ENCODE peak calls at places on chromosome 7, in nine cellular contexts. One of them, this sample, is unnamed.

GRCh38 chr7:116669769-116670168 is 2.2 kb upstream of the MET start:
- DNase-seq in mammary epithelial cell: no peak
- DNase-seq in cardiac muscle cell: no peak
- DNase-seq in LNCaP clone FGC: no peak
- DNase-seq in hepatocyte: no peak
- DNase-seq in breast epithelium: no peak
- DNase-seq in K562: no peak
- DNase-seq in upper lobe of right lung: no peak
- DNase-seq in GM23338: no peak
- DNase-seq in this sample: no peak

GRCh38 chr7:43467406-43467805 is 115.5 kb upstream of the STK17A start:
- DNase-seq in upper lobe of right lung: no peak
- DNase-seq in GM23338: no peak
- DNase-seq in hepatocyte: no peak
- DNase-seq in breast epithelium: no peak
- DNase-seq in LNCaP clone FGC: no peak
- DNase-seq in mammary epithelial cell: peak
- DNase-seq in K562: no peak
- DNase-seq in cardiac muscle cell: peak
- DNase-seq in this sample: no peak

GRCh38 chr7:128356546-128357365 is 4.7 kb downstream of the PRRT4 start:
- DNase-seq in mammary epithelial cell: no peak
- DNase-seq in GM23338: no peak
- DNase-seq in hepatocyte: no peak
- DNase-seq in LNCaP clone FGC: no peak
- DNase-seq in upper lobe of right lung: no peak
- DNase-seq in K562: no peak
- DNase-seq in cardiac muscle cell: no peak
- DNase-seq in breast epithelium: no peak
- DNase-seq in this sample: no peak

GRCh38 chr7:100090527-100091410 is 2.0 kb downstream of the COPS6 start:
- DNase-seq in GM23338: no peak
- DNase-seq in breast epithelium: no peak
- DNase-seq in upper lobe of right lung: no peak
- DNase-seq in LNCaP clone FGC: no peak
- DNase-seq in K562: no peak
- DNase-seq in hepatocyte: no peak
- DNase-seq in mammary epithelial cell: peak
- DNase-seq in cardiac muscle cell: no peak
- DNase-seq in this sample: no peak

GRCh38 chr7:90455163-90456030 is 14.0 kb upstream of the PTTG1IP2 start:
- DNase-seq in K562: peak
- DNase-seq in hepatocyte: peak
- DNase-seq in LNCaP clone FGC: peak
- DNase-seq in cardiac muscle cell: peak
- DNase-seq in breast epithelium: no peak
- DNase-seq in GM23338: peak
- DNase-seq in mammary epithelial cell: peak
- DNase-seq in upper lobe of right lung: no peak
- DNase-seq in this sample: peak

GRCh38 chr7:151249732-151250072 is 1.2 kb upstream of the SMARCD3 start:
- DNase-seq in breast epithelium: no peak
- DNase-seq in upper lobe of right lung: no peak
- DNase-seq in K562: peak
- DNase-seq in LNCaP clone FGC: no peak
- DNase-seq in mammary epithelial cell: no peak
- DNase-seq in GM23338: peak
- DNase-seq in hepatocyte: peak
- DNase-seq in cardiac muscle cell: peak
- DNase-seq in this sample: no peak

GRCh38 chr7:107130487-107131220 is 38.1 kb upstream of the HBP1 start:
- DNase-seq in hepatocyte: no peak
- DNase-seq in LNCaP clone FGC: no peak
- DNase-seq in GM23338: peak
- DNase-seq in mammary epithelial cell: no peak
- DNase-seq in breast epithelium: no peak
- DNase-seq in K562: no peak
- DNase-seq in upper lobe of right lung: no peak
- DNase-seq in cardiac muscle cell: no peak
- DNase-seq in this sample: no peak

GRCh38 chr7:778968-779451 is 51.9 kb upstream of the PRKAR1B start:
- DNase-seq in GM23338: no peak
- DNase-seq in breast epithelium: no peak
- DNase-seq in K562: no peak
- DNase-seq in cardiac muscle cell: no peak
- DNase-seq in LNCaP clone FGC: no peak
- DNase-seq in upper lobe of right lung: no peak
- DNase-seq in mammary epithelial cell: no peak
- DNase-seq in hepatocyte: no peak
- DNase-seq in this sample: no peak

GRCh38 chr7:50745336-50745735 is 37.4 kb downstream of the GRB10 start:
- DNase-seq in K562: no peak
- DNase-seq in breast epithelium: no peak
- DNase-seq in cardiac muscle cell: peak
- DNase-seq in LNCaP clone FGC: no peak
- DNase-seq in hepatocyte: no peak
- DNase-seq in mammary epithelial cell: no peak
- DNase-seq in GM23338: no peak
- DNase-seq in upper lobe of right lung: no peak
- DNase-seq in this sample: no peak

GRCh38 chr7:149823631-149824199 is 14.5 kb upstream of the ZNF862 start:
- DNase-seq in cardiac muscle cell: no peak
- DNase-seq in mammary epithelial cell: no peak
- DNase-seq in K562: no peak
- DNase-seq in LNCaP clone FGC: no peak
- DNase-seq in hepatocyte: no peak
- DNase-seq in breast epithelium: no peak
- DNase-seq in upper lobe of right lung: peak
- DNase-seq in GM23338: no peak
- DNase-seq in this sample: no peak

GRCh38 chr7:42831051-42831952 is 80.6 kb downstream of the C7orf25 start:
- DNase-seq in cardiac muscle cell: peak
- DNase-seq in upper lobe of right lung: peak
- DNase-seq in LNCaP clone FGC: peak
- DNase-seq in hepatocyte: peak
- DNase-seq in K562: no peak
- DNase-seq in mammary epithelial cell: peak
- DNase-seq in breast epithelium: no peak
- DNase-seq in GM23338: peak
- DNase-seq in this sample: peak

GRCh38 chr7:156655232-156655628 is 14.7 kb downstream of the RNF32 start:
- DNase-seq in breast epithelium: no peak
- DNase-seq in cardiac muscle cell: no peak
- DNase-seq in K562: no peak
- DNase-seq in upper lobe of right lung: no peak
- DNase-seq in mammary epithelial cell: no peak
- DNase-seq in LNCaP clone FGC: no peak
- DNase-seq in GM23338: no peak
- DNase-seq in hepatocyte: no peak
- DNase-seq in this sample: no peak

GRCh38 chr7:158824028-158824427 is 5.3 kb downstream of the ESYT2 start:
- DNase-seq in mammary epithelial cell: no peak
- DNase-seq in breast epithelium: no peak
- DNase-seq in K562: no peak
- DNase-seq in upper lobe of right lung: no peak
- DNase-seq in cardiac muscle cell: peak
- DNase-seq in GM23338: no peak
- DNase-seq in hepatocyte: no peak
- DNase-seq in LNCaP clone FGC: no peak
- DNase-seq in this sample: no peak

GRCh38 chr7:113797420-113797995 is 121.3 kb downstream of the PPP1R3A start:
- DNase-seq in upper lobe of right lung: no peak
- DNase-seq in GM23338: no peak
- DNase-seq in cardiac muscle cell: no peak
- DNase-seq in mammary epithelial cell: no peak
- DNase-seq in LNCaP clone FGC: peak
- DNase-seq in hepatocyte: no peak
- DNase-seq in breast epithelium: no peak
- DNase-seq in K562: no peak
- DNase-seq in this sample: no peak

GRCh38 chr7:29955075-29955792 is 34.4 kb downstream of the SCRN1 start:
- DNase-seq in cardiac muscle cell: no peak
- DNase-seq in breast epithelium: no peak
- DNase-seq in mammary epithelial cell: no peak
- DNase-seq in K562: no peak
- DNase-seq in upper lobe of right lung: no peak
- DNase-seq in LNCaP clone FGC: no peak
- DNase-seq in hepatocyte: no peak
- DNase-seq in GM23338: no peak
- DNase-seq in this sample: no peak

GRCh38 chr7:29956477-29956836 is 33.1 kb downstream of the SCRN1 start:
- DNase-seq in upper lobe of right lung: no peak
- DNase-seq in hepatocyte: no peak
- DNase-seq in breast epithelium: no peak
- DNase-seq in cardiac muscle cell: no peak
- DNase-seq in K562: no peak
- DNase-seq in mammary epithelial cell: no peak
- DNase-seq in LNCaP clone FGC: no peak
- DNase-seq in GM23338: no peak
- DNase-seq in this sample: no peak

GRCh38 chr7:29957521-29957920 is 32.1 kb downstream of the SCRN1 start:
- DNase-seq in upper lobe of right lung: no peak
- DNase-seq in mammary epithelial cell: no peak
- DNase-seq in cardiac muscle cell: no peak
- DNase-seq in LNCaP clone FGC: no peak
- DNase-seq in GM23338: no peak
- DNase-seq in K562: no peak
- DNase-seq in hepatocyte: no peak
- DNase-seq in breast epithelium: no peak
- DNase-seq in this sample: no peak

GRCh38 chr7:29957921-29958320 is 31.7 kb downstream of the SCRN1 start:
- DNase-seq in K562: no peak
- DNase-seq in cardiac muscle cell: no peak
- DNase-seq in breast epithelium: no peak
- DNase-seq in hepatocyte: no peak
- DNase-seq in GM23338: no peak
- DNase-seq in upper lobe of right lung: no peak
- DNase-seq in mammary epithelial cell: no peak
- DNase-seq in LNCaP clone FGC: no peak
- DNase-seq in this sample: no peak

GRCh38 chr7:29955799-29956476 is 33.7 kb downstream of the SCRN1 start:
- DNase-seq in breast epithelium: no peak
- DNase-seq in upper lobe of right lung: no peak
- DNase-seq in hepatocyte: no peak
- DNase-seq in LNCaP clone FGC: no peak
- DNase-seq in mammary epithelial cell: no peak
- DNase-seq in cardiac muscle cell: no peak
- DNase-seq in GM23338: no peak
- DNase-seq in K562: no peak
- DNase-seq in this sample: no peak
- TF ChIP-seq CTCF in breast epithelium: no peak
- TF ChIP-seq CTCF in upper lobe of right lung: no peak
- TF ChIP-seq CTCF in hepatocyte: no peak
- TF ChIP-seq CTCF in LNCaP clone FGC: no peak
- TF ChIP-seq CTCF in mammary epithelial cell: no peak
- TF ChIP-seq CTCF in cardiac muscle cell: no peak
- TF ChIP-seq CTCF in GM23338: no peak
- TF ChIP-seq CTCF in K562: no peak
- TF ChIP-seq CTCF in this sample: no peak

GRCh38 chr7:145050415-145050814 is 214.6 kb upstream of the TPK1 start:
- DNase-seq in cardiac muscle cell: no peak
- DNase-seq in LNCaP clone FGC: no peak
- DNase-seq in GM23338: no peak
- DNase-seq in breast epithelium: no peak
- DNase-seq in K562: no peak
- DNase-seq in mammary epithelial cell: no peak
- DNase-seq in upper lobe of right lung: no peak
- DNase-seq in hepatocyte: no peak
- DNase-seq in this sample: no peak

DNA sequence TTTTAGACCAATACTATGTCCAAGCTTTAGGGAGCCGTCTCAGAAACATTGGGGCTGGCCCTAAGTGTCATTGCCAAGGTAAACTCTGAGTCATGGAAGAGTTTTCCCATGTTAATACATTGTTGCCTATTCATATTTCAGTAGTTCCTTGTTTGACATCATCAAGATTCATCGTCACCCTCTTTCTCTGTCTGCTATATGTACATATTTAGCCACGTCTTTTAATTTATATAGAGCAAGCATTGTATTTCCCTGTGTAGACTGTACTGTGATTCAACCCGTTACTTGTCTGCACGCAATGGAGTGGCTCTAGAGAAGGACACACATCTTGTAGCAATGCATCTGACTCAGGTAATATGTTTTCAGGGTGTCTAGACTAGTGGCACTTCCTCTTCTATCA is 217.9 kb upstream of the TPK1 start:
- DNase-seq in upper lobe of right lung: no peak
- DNase-seq in breast epithelium: no peak
- DNase-seq in mammary epithelial cell: no peak
- DNase-seq in cardiac muscle cell: no peak
- DNase-seq in K562: no peak
- DNase-seq in GM23338: no peak
- DNase-seq in LNCaP clone FGC: no peak
- DNase-seq in hepatocyte: no peak
- DNase-seq in this sample: no peak
- TF ChIP-seq CTCF in upper lobe of right lung: no peak
- TF ChIP-seq CTCF in breast epithelium: no peak
- TF ChIP-seq CTCF in mammary epithelial cell: no peak
- TF ChIP-seq CTCF in cardiac muscle cell: no peak
- TF ChIP-seq CTCF in K562: no peak
- TF ChIP-seq CTCF in GM23338: no peak
- TF ChIP-seq CTCF in LNCaP clone FGC: no peak
- TF ChIP-seq CTCF in hepatocyte: no peak
- TF ChIP-seq CTCF in this sample: no peak

DNA sequence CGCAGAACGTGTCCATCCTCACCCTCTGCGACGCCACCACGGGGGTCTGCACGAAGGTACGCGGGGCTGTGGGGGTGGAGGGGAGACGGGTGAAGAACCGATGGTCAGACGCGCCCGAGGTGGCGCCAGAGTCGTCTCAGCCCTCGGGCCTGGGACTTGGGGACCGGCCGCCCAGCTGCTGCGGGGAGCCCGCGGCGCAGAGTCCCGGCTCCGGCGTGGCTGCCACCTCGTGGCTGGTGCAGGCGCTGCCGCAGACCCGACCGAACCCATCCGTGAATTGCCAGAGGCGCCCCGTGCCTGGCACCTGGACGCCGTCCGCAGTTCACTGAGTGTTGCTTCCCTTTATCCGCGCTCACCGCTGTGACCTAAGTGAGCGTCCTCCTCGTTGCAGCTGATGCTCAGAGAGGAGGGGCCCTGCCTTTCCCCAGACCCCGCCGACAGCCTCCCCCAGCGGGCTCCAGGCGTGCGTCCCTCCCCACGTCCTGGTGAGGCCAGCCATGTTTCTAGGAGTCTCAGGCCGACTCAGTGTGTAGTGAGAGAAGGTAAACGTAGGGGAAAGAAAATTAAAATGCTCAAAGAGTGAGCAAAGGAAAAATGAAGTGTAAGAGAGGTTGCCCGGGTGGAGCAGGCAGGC is 208.7 kb downstream of the PAXIP1 start:
- DNase-seq in K562: peak
- DNase-seq in cardiac muscle cell: no peak
- DNase-seq in upper lobe of right lung: no peak
- DNase-seq in LNCaP clone FGC: no peak
- DNase-seq in breast epithelium: no peak
- DNase-seq in GM23338: no peak
- DNase-seq in hepatocyte: peak
- DNase-seq in mammary epithelial cell: peak
- DNase-seq in this sample: no peak
- TF ChIP-seq CTCF in K562: peak
- TF ChIP-seq CTCF in cardiac muscle cell: no peak
- TF ChIP-seq CTCF in upper lobe of right lung: peak
- TF ChIP-seq CTCF in LNCaP clone FGC: peak
- TF ChIP-seq CTCF in breast epithelium: no peak
- TF ChIP-seq CTCF in GM23338: no peak
- TF ChIP-seq CTCF in hepatocyte: peak
- TF ChIP-seq CTCF in mammary epithelial cell: peak
- TF ChIP-seq CTCF in this sample: no peak

GRCh38 chr7:132202541-132202940 is 373.7 kb downstream of the PLXNA4 start:
- DNase-seq in cardiac muscle cell: no peak
- DNase-seq in hepatocyte: no peak
- DNase-seq in GM23338: no peak
- DNase-seq in LNCaP clone FGC: no peak
- DNase-seq in breast epithelium: no peak
- DNase-seq in mammary epithelial cell: no peak
- DNase-seq in upper lobe of right lung: no peak
- DNase-seq in K562: no peak
- DNase-seq in this sample: no peak
- TF ChIP-seq CTCF in cardiac muscle cell: no peak
- TF ChIP-seq CTCF in hepatocyte: no peak
- TF ChIP-seq CTCF in GM23338: no peak
- TF ChIP-seq CTCF in LNCaP clone FGC: no peak
- TF ChIP-seq CTCF in breast epithelium: no peak
- TF ChIP-seq CTCF in mammary epithelial cell: no peak
- TF ChIP-seq CTCF in upper lobe of right lung: no peak
- TF ChIP-seq CTCF in K562: no peak
- TF ChIP-seq CTCF in this sample: no peak

This sample was measured in Calu3.